ENCODE peak calls at places on chromosome 5, in four cellular contexts. E is upper lobe of right lung, S is brain microvascular endothelial cell, P is A549. J is an unnamed sample.

GRCh38 chr5:174145821-174146220 is 100.3 kb downstream of the NSG2 start:
- DNase-seq in P (no peak), E (no peak), S (no peak), J (no peak)

GRCh38 chr5:50962934-50963646 is 296.7 kb downstream of the PARP8 start:
- DNase-seq in S (peak; percentile 47), P (peak; percentile 65), E (peak; percentile 75), J (peak; percentile 89)

GRCh38 chr5:87383216-87383615 is 29.5 kb downstream of the CCNH start:
- DNase-seq in S (no peak), P (no peak), E (no peak), J (no peak)

GRCh38 chr5:149598966-149599365 is 17.7 kb downstream of the ARHGEF37 start:
- DNase-seq in S (no peak), P (no peak), E (no peak), J (no peak)

GRCh38 chr5:151682751-151683331 is 3.9 kb downstream of the SPARC start:
- DNase-seq in P (no peak), S (no peak), E (no peak), J (no peak)

GRCh38 chr5:173309731-173310130 is 18.5 kb downstream of the STC2 start:
- DNase-seq in E (no peak), P (no peak), S (no peak), J (no peak)

GRCh38 chr5:317086-317811 is 4.3 kb upstream of the AHRR start:
- DNase-seq in P (peak; percentile 82), E (peak; percentile 67), S (peak; percentile 65), J (peak; percentile 40)

GRCh38 chr5:139651863-139652787 is 4.0 kb downstream of the CXXC5 start:
- DNase-seq in S (peak; percentile 90), P (peak; percentile 88), E (peak; percentile 90), J (peak; percentile 94)

GRCh38 chr5:135511858-135512257 is 23.9 kb downstream of the NEUROG1 start:
- DNase-seq in E (no peak), S (no peak), P (no peak), J (no peak)

GRCh38 chr5:101534486-101535110 is 631.5 kb upstream of the ST8SIA4 start:
- DNase-seq in E (no peak), P (no peak), S (no peak), J (no peak)
- TF ChIP-seq CTCF in E (no peak), P (no peak), S (no peak), J (no peak)

GRCh38 chr5:72292411-72292810 is 27.6 kb downstream of the MRPS27 start:
- DNase-seq in S (no peak), E (no peak), P (no peak), J (no peak)
- H3K27ac ChIP-seq in S (no peak overlapping the region), E (no peak overlapping the region), P (no peak overlapping the region), J (no peak overlapping the region)

DNA sequence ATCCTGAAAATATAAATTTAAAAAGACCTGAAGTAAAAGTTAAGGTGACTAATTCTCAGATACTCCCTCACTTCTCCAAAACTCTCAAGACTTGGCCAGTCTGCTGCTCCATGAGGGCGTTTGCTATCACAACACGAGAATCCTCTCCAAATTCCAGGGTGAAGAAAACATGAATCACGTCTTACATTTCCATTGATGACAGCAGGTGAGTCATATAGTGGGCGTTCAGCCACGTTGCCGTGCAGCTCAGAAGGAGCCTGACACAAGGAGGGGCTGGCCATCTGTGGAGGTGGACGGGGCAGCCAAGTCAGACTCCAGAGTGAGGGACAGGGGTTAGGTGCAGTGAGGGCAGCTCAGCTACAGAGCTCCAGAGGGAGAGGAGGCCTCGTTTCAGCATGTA is 555.1 kb upstream of the ADAMTS16 start:
- DNase-seq in S (peak; percentile 78), P (no peak), E (no peak), J (peak; percentile 45)
- TF ChIP-seq CTCF in S (no peak), P (no peak), E (no peak), J (no peak)

GRCh38 chr5:124738751-124739559 is 7.5 kb downstream of the ZNF608 start:
- DNase-seq in S (no peak), P (no peak), E (no peak), J (no peak)

GRCh38 chr5:124741711-124742496 is 4.5 kb downstream of the ZNF608 start:
- DNase-seq in P (no peak), E (no peak), S (peak; percentile 94), J (peak; percentile 89)

GRCh38 chr5:124740991-124741583 is 5.4 kb downstream of the ZNF608 start:
- DNase-seq in P (no peak), E (no peak), S (no peak), J (peak; percentile 76)

GRCh38 chr5:124737651-124738050 is 8.8 kb downstream of the ZNF608 start:
- DNase-seq in P (no peak), E (no peak), S (no peak), J (no peak)

DNA sequence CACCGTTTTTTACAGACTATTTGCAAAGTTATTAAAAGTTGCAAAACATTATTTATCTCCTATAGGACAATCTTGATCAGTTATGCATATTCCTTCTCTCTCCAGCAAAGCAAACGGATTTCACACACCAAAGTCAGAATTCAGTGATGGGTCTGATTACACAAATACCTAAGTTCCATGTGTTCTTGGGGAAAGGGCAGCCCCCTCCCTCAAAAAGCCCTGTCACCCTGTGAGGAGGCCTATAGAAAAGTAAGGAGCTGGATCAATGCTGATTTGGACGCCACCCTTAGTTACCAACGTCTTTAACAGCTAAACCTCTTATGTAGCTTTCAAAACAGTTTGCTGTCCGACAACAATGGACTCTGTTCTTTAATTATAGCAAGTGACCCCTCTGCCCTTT is 6.4 kb downstream of the ZNF608 start:
- DNase-seq in P (no peak), E (no peak), S (no peak), J (no peak)
- H3K27ac ChIP-seq in P (no peak overlapping the region), E (peak overlapping the region; percentile 58), S (no peak overlapping the region), J (no peak overlapping the region)

GRCh38 chr5:156981481-156981880 is 18.5 kb upstream of the TIMD4 start:
- DNase-seq in S (no peak), E (no peak), P (no peak), J (no peak)
- TF ChIP-seq CTCF in S (no peak), E (no peak), P (no peak), J (no peak)

GRCh38 chr5:163916376-163916775 is 411.0 kb downstream of the MAT2B start:
- DNase-seq in E (no peak), S (no peak), P (no peak), J (no peak)

GRCh38 chr5:163915481-163915961 is 410.1 kb downstream of the MAT2B start:
- DNase-seq in S (no peak), E (peak; percentile 50), P (no peak), J (no peak)

GRCh38 chr5:163914911-163915310 is 409.5 kb downstream of the MAT2B start:
- DNase-seq in E (peak; percentile 44), S (no peak), P (no peak), J (no peak)

GRCh38 chr5:163916856-163917255 is 411.4 kb downstream of the MAT2B start:
- DNase-seq in S (no peak), E (no peak), P (no peak), J (no peak)

DNA sequence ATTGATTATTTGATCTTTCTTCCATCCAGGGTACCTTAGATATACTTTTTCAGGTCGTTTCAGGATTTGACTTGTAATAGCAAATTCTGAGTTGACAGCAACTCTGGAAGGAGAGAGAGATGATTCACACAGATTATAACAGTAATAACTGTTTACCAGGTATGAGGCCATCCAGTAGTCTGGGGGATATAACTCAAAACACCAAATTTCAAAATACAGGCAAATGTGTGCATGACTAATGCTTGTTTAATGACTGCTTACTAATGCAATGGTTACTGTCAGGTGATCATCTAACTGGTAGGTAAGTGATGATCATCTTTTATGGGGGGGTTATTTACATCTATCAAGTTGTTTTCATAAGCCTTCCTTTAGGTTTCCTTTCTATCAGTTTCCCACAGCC is 412.3 kb downstream of the MAT2B start:
- DNase-seq in S (no peak), E (no peak), P (no peak), J (peak; percentile 57)
- H3K27ac ChIP-seq in S (no peak overlapping the region), E (no peak overlapping the region), P (no peak overlapping the region), J (no peak overlapping the region)

GRCh38 chr5:78659714-78660113 is 11.1 kb upstream of the LHFPL2 start:
- DNase-seq in S (peak; percentile 85), E (no peak), P (no peak), J (no peak)
- TF ChIP-seq CTCF in S (no peak), E (no peak), P (no peak), J (no peak)

DNA sequence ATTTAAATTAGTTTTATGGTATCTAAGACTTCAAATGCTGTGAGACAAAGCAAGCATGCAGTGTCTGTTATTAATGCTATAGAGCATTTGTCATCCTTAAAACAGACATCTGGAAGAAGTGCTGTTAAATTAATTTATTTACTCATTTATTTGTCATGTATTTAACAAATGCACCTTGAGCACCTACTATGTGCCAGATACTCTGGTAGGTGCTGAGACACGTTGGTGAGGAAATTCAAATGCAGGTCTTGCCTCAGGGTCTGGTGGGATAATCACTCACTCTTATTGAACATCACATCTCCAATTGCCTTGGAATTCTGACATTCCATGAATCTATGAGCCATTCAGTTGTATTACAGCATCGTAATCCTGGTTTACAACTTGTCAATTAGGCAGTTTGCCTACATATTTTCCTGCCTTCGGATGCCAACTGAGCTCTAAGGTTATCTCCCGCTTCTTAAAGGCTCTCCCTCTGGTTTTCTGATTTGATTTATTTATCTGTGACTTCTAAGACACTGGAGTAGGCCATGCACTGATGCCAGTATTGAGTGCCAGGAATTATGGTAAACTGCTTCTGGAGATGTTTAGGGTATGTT is 56.0 kb upstream of the RPS23 start:
- DNase-seq in S (no peak), P (no peak), E (no peak), J (no peak)
- H3K27ac ChIP-seq in S (peak overlapping the region; percentile 90), P (no peak overlapping the region), E (peak overlapping the region; percentile 64), J (no peak overlapping the region)

J was measured in RWPE1.